ENCODE peak calls at places on chromosomes 4 and X, in five cellular contexts. O, E, Y, T and S are unnamed samples.

GRCh38 chr4:186159613-186160012 is 31.8 kb upstream of the CYP4V2 start:
- ATAC-seq in Y (no peak), E (no peak), O (no peak), T (no peak), S (no peak)

GRCh38 chrX:65697173-65697572 is 29.7 kb downstream of the MSN start:
- ATAC-seq in T (no peak), O (peak), Y (peak), E (no peak), S (no peak)

GRCh38 chr4:81663368-81663767 is 191.7 kb upstream of the RASGEF1B start:
- ATAC-seq in Y (no peak), O (no peak), T (no peak), E (no peak), S (no peak)

GRCh38 chr4:78720151-78720726 is 55.9 kb upstream of the BMP2K start:
- ATAC-seq in E (no peak), O (no peak), Y (no peak), T (no peak), S (no peak)

GRCh38 chr4:76272091-76272490 is 20.6 kb downstream of the FAM47E start:
- ATAC-seq in T (no peak), Y (peak), O (no peak), E (no peak), S (no peak)

GRCh38 chrX:120419465-120419864 is 49.6 kb downstream of the LAMP2 start:
- ATAC-seq in E (peak), O (no peak), T (no peak), Y (no peak), S (no peak)

GRCh38 chr4:109945056-109945455 is 32.4 kb downstream of the EGF start:
- ATAC-seq in E (no peak), O (no peak), T (no peak), Y (no peak), S (no peak)

GRCh38 chr4:37837446-37837845 is 11.0 kb downstream of the PGM2 start:
- ATAC-seq in E (no peak), Y (peak), T (peak), O (no peak), S (no peak)

GRCh38 chr4:115201042-115201330 is 87.6 kb upstream of the NDST4 start:
- ATAC-seq in Y (no peak), E (no peak), T (no peak), O (no peak), S (no peak)

GRCh38 chrX:104370089-104370488 is 115.4 kb upstream of the ESX1 start:
- ATAC-seq in Y (no peak), T (no peak), E (peak), O (no peak), S (no peak)

GRCh38 chr4:109254845-109255244 is 47.6 kb downstream of the COL25A1 start:
- ATAC-seq in O (no peak), Y (no peak), E (no peak), T (no peak), S (no peak)

GRCh38 chr4:31125061-31125460 is 404.9 kb downstream of the PCDH7 start:
- ATAC-seq in T (no peak), Y (no peak), E (no peak), O (no peak), S (no peak)

GRCh38 chrX:130376077-130376476 is 9.4 kb downstream of the GPR119 start:
- ATAC-seq in E (no peak), O (no peak), T (no peak), Y (no peak), S (no peak)

GRCh38 chr4:139555705-139556070 is 331 bp downstream of the SETD7 start:
- ATAC-seq in T (peak), O (peak), Y (peak), E (peak), S (peak)

GRCh38 chr4:119664168-119664907 is 35.7 kb upstream of the PDE5A start:
- ATAC-seq in E (no peak), T (no peak), Y (no peak), O (no peak), S (no peak)

GRCh38 chr4:147965056-147965455 is 233.2 kb downstream of the ARHGAP10 start:
- ATAC-seq in T (no peak), O (no peak), Y (no peak), E (peak), S (no peak)

GRCh38 chrX:129015381-129015780 is 507.9 kb downstream of the SMARCA1 start:
- ATAC-seq in T (no peak), Y (no peak), O (no peak), E (no peak), S (no peak)

GRCh38 chrX:151830911-151831310 is 81.8 kb upstream of the MAGEA4 start:
- ATAC-seq in Y (peak), E (no peak), T (no peak), O (no peak), S (no peak)

GRCh38 chr4:68494688-68495087 is 47.4 kb downstream of the TMPRSS11E start:
- ATAC-seq in T (no peak), O (no peak), E (no peak), Y (no peak), S (no peak)

GRCh38 chrX:40908857-40909475 is 173.6 kb upstream of the MED14 start:
- ATAC-seq in E (no peak), Y (no peak), O (no peak), T (no peak), S (no peak)

GRCh38 chr4:167020410-167020809 is 213.9 kb downstream of the SPOCK3 start:
- ATAC-seq in Y (no peak), T (no peak), E (no peak), O (no peak), S (no peak)

GRCh38 chr4:69748176-69748575 is 12.2 kb downstream of the SULT1B1 start:
- ATAC-seq in O (no peak), T (no peak), E (no peak), Y (no peak), S (no peak)

GRCh38 chr4:108008721-108009120 is 19.0 kb downstream of the HADH start:
- ATAC-seq in Y (no peak), T (no peak), O (peak), E (no peak), S (no peak)

GRCh38 chr4:122706511-122706910 is 26.0 kb upstream of the BBS12 start:
- ATAC-seq in E (no peak), T (no peak), Y (no peak), O (no peak), S (no peak)

GRCh38 chrX:47133493-47133892 is 11.0 kb downstream of the NDUFB11 start:
- ATAC-seq in O (no peak), Y (peak), T (no peak), E (no peak), S (no peak)

GRCh38 chrX:84175943-84176342 is 12.1 kb downstream of the RPS6KA6 start:
- ATAC-seq in O (no peak), E (peak), Y (no peak), T (no peak), S (no peak)

GRCh38 chrX:118536687-118537461 is 41.3 kb downstream of the DOCK11 start:
- ATAC-seq in T (peak), E (peak), Y (peak), O (no peak), S (peak)

GRCh38 chr4:76881375-76881774 is 16.6 kb downstream of the SOWAHB start:
- ATAC-seq in O (no peak), Y (peak), E (peak), T (no peak), S (no peak)

GRCh38 chr4:138911903-138912713 is 103.5 kb upstream of the NOCT start:
- ATAC-seq in O (no peak), Y (peak), E (peak), T (no peak), S (no peak)

GRCh38 chrX:121876316-121876715 is 828.9 kb downstream of the GLUD2 start:
- ATAC-seq in E (no peak), T (no peak), Y (no peak), O (no peak), S (no peak)

GRCh38 chr4:176789955-176790354 is 2.8 kb downstream of the VEGFC start:
- ATAC-seq in O (no peak), T (no peak), E (no peak), Y (peak), S (no peak)

GRCh38 chr4:103018391-103019318 is 850 bp downstream of the SLC9B1 start:
- ATAC-seq in E (peak), T (no peak), O (peak), Y (peak), S (no peak)

GRCh38 chr4:154361450-154361849 is 130.1 kb downstream of the DCHS2 start:
- ATAC-seq in O (no peak), Y (no peak), E (no peak), T (peak), S (peak)

GRCh38 chr4:122658818-122659295 is 38.0 kb upstream of the IL21 start:
- ATAC-seq in T (no peak), E (no peak), O (no peak), Y (no peak), S (no peak)

GRCh38 chrX:79079477-79079876 is 65.0 kb upstream of the GPR174 start:
- ATAC-seq in E (no peak), Y (no peak), O (no peak), T (no peak), S (no peak)

GRCh38 chr4:76233534-76233933 is 18.0 kb upstream of the FAM47E start:
- ATAC-seq in O (no peak), T (no peak), Y (no peak), E (no peak), S (no peak)

GRCh38 chr4:2617955-2618354 is 81.5 kb downstream of the FAM193A start:
- ATAC-seq in O (no peak), Y (no peak), E (no peak), T (no peak), S (no peak)

GRCh38 chrX:41184312-41184711 is 99.1 kb downstream of the USP9X start:
- ATAC-seq in Y (no peak), E (no peak), T (peak), O (no peak), S (peak)

GRCh38 chr4:87278335-87278794 is 44.3 kb downstream of the HSD17B13 start:
- ATAC-seq in O (no peak), T (no peak), E (no peak), Y (no peak), S (no peak)